ENCODE peak calls at places on chromosomes 7 and 10, in four cellular contexts. O, T, Q and H are unnamed samples.

GRCh38 chr7:82335927-82336326 is 107.7 kb downstream of the CACNA2D1 start:
- DNase-seq in O (no peak), T (peak; percentile 66), Q (peak; percentile 29), H (no peak)

GRCh38 chr7:2173184-2173827 is 59.4 kb downstream of the MAD1L1 start:
- DNase-seq in O (no peak), T (no peak), Q (no peak), H (no peak)

GRCh38 chr7:94375713-94376112 is 19.0 kb upstream of the COL1A2 start:
- DNase-seq in O (no peak), T (peak; percentile 98), Q (peak; percentile 85), H (no peak)

GRCh38 chr10:87060280-87060928 is 34.2 kb downstream of the GLUD1 start:
- DNase-seq in O (no peak), T (no peak), Q (no peak), H (no peak)

GRCh38 chr10:60827791-60828488 is 49.7 kb downstream of the CDK1 start:
- DNase-seq in O (no peak), T (peak; percentile 86), Q (peak; percentile 79), H (no peak)

GRCh38 chr7:158758563-158759244 is 54.1 kb upstream of the NCAPG2 start:
- DNase-seq in O (peak; percentile 4), T (no peak), Q (no peak), H (no peak)

GRCh38 chr10:78304091-78305045 is 270.7 kb downstream of the RPS24 start:
- DNase-seq in O (peak; percentile 39), T (no peak), Q (no peak), H (peak; percentile 16)

GRCh38 chr10:3623746-3624145 is 161.3 kb downstream of the KLF6 start:
- DNase-seq in O (no peak), T (peak; percentile 87), Q (peak; percentile 48), H (no peak)

GRCh38 chr7:50246551-50246950 is 58.0 kb upstream of the IKZF1 start:
- DNase-seq in O (no peak), T (no peak), Q (peak; percentile 10), H (no peak)

GRCh38 chr7:105587899-105588690 is 6.8 kb upstream of the EFCAB10 start:
- DNase-seq in O (no peak), T (peak; percentile 27), Q (peak; percentile 47), H (no peak)
- H3K56ac ChIP-seq in O (no peak overlapping the region), T (no peak overlapping the region), Q (no peak overlapping the region), H (no peak overlapping the region)

GRCh38 chr7:74083117-74083876 is at the start of gene LIMK1:
- DNase-seq in O (peak; percentile 86), T (peak; percentile 79), Q (peak; percentile 87), H (peak; percentile 90)
- H2AK5ac ChIP-seq in O (peak within 1 kb of the TSS; percentile 75), T (peak within 1 kb of the TSS; percentile 95), Q (peak within 1 kb of the TSS; percentile 88), H (no peak within 1 kb of the TSS)

DNA sequence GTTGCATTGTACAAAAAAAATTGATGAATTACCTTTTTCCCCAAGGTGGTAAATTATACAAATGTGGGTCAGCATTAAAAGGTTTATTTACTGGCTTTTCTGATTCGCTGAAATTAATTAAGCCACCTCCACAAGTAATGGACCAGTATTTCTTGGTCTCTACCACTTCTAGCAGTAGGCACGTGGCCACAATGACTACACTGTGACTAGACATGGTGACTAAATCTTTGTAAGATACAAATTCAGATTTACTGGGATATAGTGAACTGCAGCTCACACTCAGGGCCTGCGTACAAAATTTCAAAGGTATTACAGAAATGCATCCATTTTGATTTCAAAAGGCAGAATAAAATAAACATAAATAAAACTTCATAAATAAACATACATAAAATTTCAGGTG is 10.9 kb downstream of the HPSE2 start:
- DNase-seq in O (no peak), T (no peak), Q (no peak), H (no peak)
- H3K56ac ChIP-seq in O (no peak overlapping the region), T (no peak overlapping the region), Q (no peak overlapping the region), H (no peak overlapping the region)

DNA sequence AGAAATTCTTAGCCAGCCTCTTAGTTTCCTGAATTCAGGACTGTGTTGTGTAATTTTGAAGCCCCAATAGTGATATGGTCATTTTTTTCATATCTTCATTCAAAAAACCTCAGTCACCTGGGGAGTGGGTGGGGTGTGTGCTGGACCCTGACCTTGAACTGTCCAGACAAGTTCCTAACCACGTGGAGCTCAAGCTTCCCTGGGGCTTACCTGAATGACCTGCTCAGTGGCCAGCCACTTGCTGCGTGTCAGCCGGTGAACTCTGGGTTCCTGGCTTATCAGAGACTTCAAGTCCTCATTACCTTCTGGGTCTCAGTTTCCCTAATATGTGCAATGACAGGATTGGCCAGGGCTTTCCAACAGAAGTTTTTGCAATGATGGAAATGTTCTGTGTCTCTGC is 27.1 kb downstream of the MGMT start:
- DNase-seq in O (no peak), T (no peak), Q (no peak), H (no peak)
- H2AK5ac ChIP-seq in O (no peak overlapping the region), T (no peak overlapping the region), Q (no peak overlapping the region), H (no peak overlapping the region)

GRCh38 chr7:131970602-131971001 is 414.2 kb upstream of the PODXL start:
- DNase-seq in O (no peak), T (no peak), Q (no peak), H (no peak)

GRCh38 chr7:131972251-131972650 is 415.8 kb upstream of the PODXL start:
- DNase-seq in O (no peak), T (no peak), Q (no peak), H (no peak)

GRCh38 chr7:131976411-131976810 is 420.0 kb upstream of the PODXL start:
- DNase-seq in O (no peak), T (no peak), Q (no peak), H (no peak)
- H3K56ac ChIP-seq in O (no peak overlapping the region), T (no peak overlapping the region), Q (no peak overlapping the region), H (no peak overlapping the region)

GRCh38 chr7:108266489-108266888 is 136.3 kb upstream of the LAMB4 start:
- DNase-seq in O (no peak), T (no peak), Q (no peak), H (no peak)
- H2AK5ac ChIP-seq in O (no peak overlapping the region), T (no peak overlapping the region), Q (no peak overlapping the region), H (no peak overlapping the region)

DNA sequence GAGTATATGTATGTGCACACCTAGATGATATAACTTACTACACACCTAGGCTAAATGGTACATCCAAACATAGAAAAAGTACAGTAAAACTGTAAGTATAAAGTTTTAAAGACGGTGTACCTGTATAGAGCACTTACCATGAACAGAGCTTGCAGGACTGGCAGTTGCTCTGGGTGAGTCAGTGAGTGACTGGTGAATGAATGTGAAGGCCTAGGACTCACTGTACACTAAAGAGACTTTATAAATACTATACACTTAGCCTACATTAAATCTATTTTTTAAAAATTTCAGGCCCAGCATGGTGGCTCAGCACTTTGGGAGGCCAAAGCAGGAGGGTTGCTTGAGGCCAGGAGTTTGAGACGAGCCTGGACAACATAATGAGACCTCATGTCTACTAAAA is 195.3 kb downstream of the FZD1 start:
- DNase-seq in O (no peak), T (no peak), Q (no peak), H (no peak)
- H3K56ac ChIP-seq in O (no peak overlapping the region), T (no peak overlapping the region), Q (no peak overlapping the region), H (no peak overlapping the region)

DNA sequence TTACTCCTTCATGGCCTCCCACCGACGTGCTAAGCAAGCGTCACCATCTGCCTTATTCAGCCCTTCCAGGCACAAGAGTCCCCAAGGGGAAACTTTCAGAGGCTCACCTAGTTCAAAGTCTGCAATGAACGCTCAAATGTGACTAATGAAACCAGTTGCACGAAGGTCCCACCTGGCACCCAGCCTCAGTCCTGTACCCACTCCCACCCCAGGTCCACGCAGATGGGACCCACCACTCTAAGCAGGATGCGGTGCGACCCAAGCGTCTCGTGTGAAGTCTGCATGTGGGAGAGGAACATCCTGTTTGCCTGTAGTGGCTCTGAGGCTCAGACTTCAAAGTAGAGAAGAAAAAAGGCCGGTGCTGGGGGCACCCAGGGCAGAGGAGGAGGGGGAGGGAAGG is 40.3 kb downstream of the RGS10 start:
- DNase-seq in O (no peak), T (no peak), Q (peak; percentile 51), H (no peak)
- H2AK5ac ChIP-seq in O (no peak overlapping the region), T (no peak overlapping the region), Q (no peak overlapping the region), H (no peak overlapping the region)

DNA sequence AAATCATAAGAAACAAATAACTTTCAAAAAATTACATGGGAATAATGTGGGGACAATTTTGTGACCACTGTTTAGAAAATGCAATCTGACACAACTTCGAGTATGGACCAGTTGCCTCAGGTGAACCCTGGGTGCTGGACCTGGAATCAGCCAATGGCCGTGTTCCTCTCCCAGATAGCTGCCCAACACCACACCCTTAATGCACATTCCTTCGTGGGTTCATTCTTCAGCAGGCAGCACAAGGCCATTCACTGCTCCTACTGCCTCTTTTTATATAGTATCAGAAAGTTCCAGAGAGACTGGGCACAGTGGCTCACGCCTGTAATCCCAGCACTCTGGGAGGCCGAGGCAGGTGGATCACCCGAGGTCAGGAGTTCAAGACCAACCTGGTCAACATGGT is 89.1 kb upstream of the PARD3 start:
- DNase-seq in O (no peak), T (no peak), Q (no peak), H (no peak)
- H3K56ac ChIP-seq in O (no peak overlapping the region), T (no peak overlapping the region), Q (no peak overlapping the region), H (no peak overlapping the region)